ENCODE peak calls at places on chromosomes 16 and 17, in five cellular contexts. Y is IMR-90, T is neuronal stem cell, N is mesenchymal stem cell, C is mesendoderm. D is an unnamed sample.

GRCh38 chr17:65190467-65191095 is 53.4 kb downstream of the RGS9 start:
- DNase-seq in Y (peak; percentile 89), T (no peak), N (peak; percentile 67), C (no peak), D (no peak)

GRCh38 chr16:72244853-72245252 is 72.9 kb upstream of the PMFBP1 start:
- DNase-seq in Y (no peak), T (no peak), N (no peak), C (no peak), D (no peak)

GRCh38 chr16:49051626-49052025 is 230.0 kb downstream of the CBLN1 start:
- DNase-seq in Y (no peak), T (no peak), N (no peak), C (no peak), D (no peak)

GRCh38 chr16:54177052-54177856 is 109.3 kb downstream of the IRX3 start:
- DNase-seq in Y (no peak), T (no peak), N (no peak), C (no peak), D (no peak)

GRCh38 chr16:7363397-7364053 is 30.9 kb downstream of the RBFOX1 start:
- DNase-seq in Y (no peak), T (no peak), N (no peak), C (no peak), D (no peak)

GRCh38 chr16:29126057-29126494 is 141.2 kb downstream of the LAT start:
- DNase-seq in Y (no peak), T (no peak), N (no peak), C (no peak), D (peak; percentile 6)

GRCh38 chr16:80627108-80627507 is 86.3 kb downstream of the DYNLRB2 start:
- DNase-seq in Y (no peak), T (no peak), N (no peak), C (no peak), D (no peak)

GRCh38 chr17:44269118-44269794 is 1.3 kb upstream of the SLC4A1 start:
- DNase-seq in Y (no peak), T (no peak), N (no peak), C (no peak), D (no peak)

GRCh38 chr17:1026599-1026975 is 29.7 kb downstream of the TIMM22 start:
- DNase-seq in Y (no peak), T (no peak), N (no peak), C (no peak), D (no peak)

GRCh38 chr17:13362341-13363122 is 239.2 kb downstream of the HS3ST3A1 start:
- DNase-seq in Y (peak; percentile 91), T (no peak), N (peak; percentile 22), C (peak; percentile 25), D (no peak)

GRCh38 chr17:28503420-28503819 is 2.7 kb upstream of the FOXN1 start:
- DNase-seq in Y (no peak), T (no peak), N (no peak), C (no peak), D (no peak)

GRCh38 chr17:28499366-28499668 is 6.8 kb upstream of the FOXN1 start:
- DNase-seq in Y (no peak), T (no peak), N (no peak), C (no peak), D (no peak)

GRCh38 chr17:28500712-28501379 is 5.3 kb upstream of the FOXN1 start:
- DNase-seq in Y (no peak), T (no peak), N (no peak), C (no peak), D (no peak)

GRCh38 chr17:28499684-28500357 is 6.3 kb upstream of the FOXN1 start:
- DNase-seq in Y (no peak), T (no peak), N (no peak), C (no peak), D (no peak)

GRCh38 chr17:28501421-28502284 is 4.5 kb upstream of the FOXN1 start:
- DNase-seq in Y (no peak), T (no peak), N (no peak), C (no peak), D (no peak)
- H4K8ac ChIP-seq in Y (no peak overlapping the region), T (no peak overlapping the region), N (no peak overlapping the region), C (no peak overlapping the region), D (no peak overlapping the region)

DNA sequence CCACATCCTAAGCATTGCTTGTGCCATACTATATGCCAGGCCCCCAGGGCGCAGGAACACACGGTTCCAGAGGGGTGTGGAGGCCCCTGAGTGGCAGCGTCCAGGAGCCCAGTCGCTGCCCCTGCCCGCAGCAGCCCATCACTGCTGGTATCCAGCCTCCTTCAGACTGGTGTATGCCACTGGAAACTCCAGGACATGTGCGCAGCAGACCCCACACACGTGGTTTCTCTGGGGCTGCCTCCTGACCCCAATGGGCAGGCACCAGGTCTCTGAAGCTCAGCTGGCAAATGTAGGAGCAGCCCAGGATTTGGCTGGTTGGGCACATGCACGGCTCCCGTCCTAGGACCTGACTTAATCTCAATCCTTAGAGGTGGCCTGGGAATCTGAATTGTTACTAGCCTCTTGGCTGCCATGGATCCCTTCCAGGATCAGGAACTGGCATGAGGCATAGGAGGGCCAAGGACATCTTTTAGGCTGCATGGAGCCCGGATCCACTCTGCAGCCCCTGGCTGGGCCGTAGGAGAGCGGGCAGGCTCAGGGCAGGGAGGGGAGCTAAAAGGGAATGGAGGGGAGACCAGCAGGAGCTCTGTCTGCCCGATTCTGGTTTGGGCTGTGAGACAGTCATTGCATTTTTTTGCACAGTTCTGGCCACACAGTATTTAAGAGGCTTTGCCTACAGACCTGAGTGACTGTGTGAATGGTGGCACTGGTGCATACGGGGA is 62.3 kb downstream of the RAI1 start:
- DNase-seq in Y (no peak), T (no peak), N (no peak), C (no peak), D (no peak)
- H4K8ac ChIP-seq in Y (no peak overlapping the region), T (no peak overlapping the region), N (peak overlapping the region; percentile 8), C (no peak overlapping the region), D (no peak overlapping the region)

GRCh38 chr16:30358990-30359870 is 4.1 kb upstream of the CD2BP2 start:
- DNase-seq in Y (no peak), T (no peak), N (no peak), C (no peak), D (no peak)
- H4K8ac ChIP-seq in Y (no peak overlapping the region), T (no peak overlapping the region), N (no peak overlapping the region), C (no peak overlapping the region), D (no peak overlapping the region)

GRCh38 chr16:46774743-46775177 is 26.6 kb upstream of the MYLK3 start:
- DNase-seq in Y (no peak), T (no peak), N (no peak), C (no peak), D (no peak)

GRCh38 chr16:46775214-46775613 is 27.1 kb upstream of the MYLK3 start:
- DNase-seq in Y (peak; percentile 45), T (no peak), N (no peak), C (no peak), D (no peak)

GRCh38 chr16:46772463-46772862 is 24.3 kb upstream of the MYLK3 start:
- DNase-seq in Y (no peak), T (no peak), N (no peak), C (no peak), D (no peak)

GRCh38 chr16:46782320-46782719 is 34.2 kb upstream of the MYLK3 start:
- DNase-seq in Y (no peak), T (no peak), N (no peak), C (no peak), D (no peak)

GRCh38 chr16:46777804-46778203 is 29.7 kb upstream of the MYLK3 start:
- DNase-seq in Y (no peak), T (no peak), N (no peak), C (no peak), D (no peak)
- H4K8ac ChIP-seq in Y (no peak overlapping the region), T (no peak overlapping the region), N (no peak overlapping the region), C (no peak overlapping the region), D (no peak overlapping the region)

DNA sequence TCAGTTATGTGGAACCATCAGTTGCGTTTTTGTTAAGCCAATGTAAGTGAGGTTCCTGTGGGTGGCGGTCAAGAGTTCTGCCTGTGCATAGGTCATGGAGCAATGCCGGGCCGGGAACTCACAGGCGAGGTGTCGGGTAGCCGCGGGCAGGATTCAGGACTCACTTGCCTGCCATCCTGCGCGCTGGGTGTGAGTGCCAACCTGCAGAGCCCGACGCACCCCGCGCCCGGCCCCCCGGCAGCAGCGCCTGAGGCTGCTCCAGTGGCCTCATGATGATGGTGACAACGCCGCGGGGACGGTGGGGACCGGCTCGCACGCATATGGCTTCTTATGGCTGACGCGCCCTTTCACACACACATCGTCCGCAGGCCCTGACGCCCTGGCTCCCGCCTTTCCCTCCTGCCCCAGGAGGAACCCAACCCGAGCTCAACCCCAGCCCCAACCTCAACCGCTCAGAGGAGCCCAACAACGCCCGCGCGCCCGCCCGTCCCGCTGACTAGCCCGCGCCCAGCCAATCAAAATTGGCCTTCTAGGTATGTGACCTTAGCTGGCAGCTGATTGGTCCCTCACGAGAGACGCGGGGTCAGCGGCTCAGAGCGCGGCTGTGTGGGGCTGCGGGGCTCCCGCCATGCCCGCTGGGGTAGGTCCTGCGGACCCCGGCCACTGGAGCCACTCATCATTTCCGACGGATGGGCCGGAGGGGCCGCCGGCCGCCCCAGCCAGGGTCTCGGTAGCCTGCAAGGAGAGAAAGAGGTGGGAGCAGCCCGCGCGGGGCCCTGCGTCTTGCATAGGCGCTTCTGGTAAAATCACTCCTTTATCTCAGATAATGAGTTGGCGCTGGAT is at the start of gene C16orf95:
- DNase-seq in Y (peak; percentile 93), T (peak; percentile 97), N (peak; percentile 95), C (peak; percentile 97), D (peak; percentile 99)
- H4K8ac ChIP-seq in Y (peak within 1 kb of the TSS; percentile 95), T (no peak within 1 kb of the TSS), N (peak within 1 kb of the TSS; percentile 98), C (peak within 1 kb of the TSS; percentile 92), D (peak within 1 kb of the TSS; percentile 88)

DNA sequence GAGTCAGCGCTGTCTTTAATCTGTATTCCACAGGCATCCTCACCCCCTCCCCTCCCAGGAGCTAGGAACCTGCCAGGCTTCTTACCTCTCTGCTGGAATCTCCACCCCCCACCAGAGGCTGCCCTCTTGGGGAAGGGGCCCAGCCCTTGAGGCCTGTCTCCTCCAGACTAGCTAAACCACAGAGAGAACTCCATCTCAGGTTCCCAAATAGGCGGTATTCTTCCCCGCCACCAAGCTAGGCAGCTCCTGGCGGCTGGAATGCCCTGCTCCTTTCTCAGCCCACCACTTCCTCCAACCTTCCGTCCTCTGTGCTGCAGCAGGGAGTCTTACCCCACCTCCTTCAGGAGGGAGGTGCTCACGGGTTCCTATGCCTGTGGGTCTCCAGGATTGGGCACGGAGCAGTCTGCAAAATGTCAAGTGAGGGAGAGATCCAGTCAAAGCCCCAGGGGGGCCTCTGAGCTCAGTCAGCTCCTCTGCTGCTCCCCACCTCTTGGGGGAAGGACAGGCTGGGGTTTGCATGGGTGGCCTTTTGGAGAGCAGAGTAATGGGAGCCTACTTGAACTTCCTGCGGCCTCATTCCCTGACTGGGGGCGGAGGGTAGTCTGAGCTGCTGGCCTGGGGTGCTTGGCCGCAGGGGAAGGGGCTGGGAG is 55.7 kb downstream of the SREBF1 start:
- DNase-seq in Y (peak; percentile 65), T (peak; percentile 68), N (peak; percentile 84), C (peak; percentile 98), D (no peak)
- H4K8ac ChIP-seq in Y (no peak overlapping the region), T (no peak overlapping the region), N (no peak overlapping the region), C (no peak overlapping the region), D (peak overlapping the region; percentile 77)

GRCh38 chr16:51147776-51148673 is 3.0 kb downstream of the SALL1 start:
- DNase-seq in Y (no peak), T (no peak), N (peak; percentile 60), C (no peak), D (no peak)
- H4K8ac ChIP-seq in Y (peak overlapping the region; percentile 14), T (no peak overlapping the region), N (no peak overlapping the region), C (no peak overlapping the region), D (no peak overlapping the region)

D was measured in trophoblast cell.